ENCODE peak calls at places on chromosomes 3 and 15, in six cellular contexts. J is AG09309, D is coronary artery, T is lower leg skin, B is IMR-90, I is cardiac fibroblast. H is an unnamed sample.

GRCh38 chr3:36635731-36636130 is 128.6 kb downstream of the DCLK3 start:
- DNase-seq in B (peak), D (no peak), T (no peak), J (no peak), I (no peak), H (peak)

GRCh38 chr3:126923895-126924294 is 59.0 kb upstream of the PLXNA1 start:
- DNase-seq in D (no peak), T (no peak), B (no peak), J (no peak), I (no peak), H (no peak)

GRCh38 chr3:4898454-4899313 is 80.6 kb upstream of the BHLHE40 start:
- DNase-seq in T (no peak), J (no peak), B (peak), I (no peak), D (no peak), H (no peak)

GRCh38 chr15:49145651-49146609 is 9.5 kb downstream of the COPS2 start:
- DNase-seq in J (no peak), I (peak), T (no peak), D (no peak), B (peak), H (no peak)

GRCh38 chr3:175338775-175339535 is 479.8 kb downstream of the NAALADL2 start:
- DNase-seq in T (peak), J (peak), D (no peak), I (peak), B (peak), H (peak)

GRCh38 chr15:34318277-34319079 is 19.1 kb downstream of the SLC12A6 start:
- DNase-seq in T (peak), J (no peak), D (no peak), B (peak), I (peak), H (peak)

GRCh38 chr3:155963557-155963956 is 93.1 kb downstream of the GMPS start:
- DNase-seq in D (no peak), B (peak), I (peak), J (no peak), T (no peak), H (no peak)

GRCh38 chr3:158658889-158659288 is 13.6 kb downstream of the LXN start:
- DNase-seq in J (no peak), T (no peak), B (no peak), I (no peak), D (no peak), H (no peak)

GRCh38 chr3:82293867-82294266 is 532.4 kb upstream of the GBE1 start:
- DNase-seq in B (no peak), I (no peak), J (no peak), T (no peak), D (no peak), H (no peak)

GRCh38 chr3:14549256-14549931 is 9.3 kb upstream of the GRIP2 start:
- DNase-seq in J (no peak), I (peak), B (peak), D (no peak), T (no peak), H (no peak)
- TF ChIP-seq CTCF in J (peak), I (peak), B (peak), D (no peak), T (no peak), H (peak)

GRCh38 chr15:88256261-88257230 is at the start of gene NTRK3:
- DNase-seq in J (no peak), T (no peak), I (peak), B (no peak), D (no peak), H (no peak)

GRCh38 chr15:88257311-88257901 is 867 bp upstream of the NTRK3 start:
- DNase-seq in I (no peak), T (no peak), B (no peak), D (no peak), J (no peak), H (no peak)

GRCh38 chr15:88255496-88256171 is 905 bp downstream of the NTRK3 start:
- DNase-seq in J (no peak), I (peak), D (no peak), B (peak), T (no peak), H (no peak)

GRCh38 chr15:88255109-88255495 is 1.4 kb downstream of the NTRK3 start:
- DNase-seq in T (no peak), J (no peak), D (no peak), I (no peak), B (no peak), H (no peak)

GRCh38 chr15:88258021-88258641 is 1.6 kb upstream of the NTRK3 start:
- DNase-seq in J (no peak), B (no peak), I (no peak), D (peak), T (no peak), H (no peak)
- H3K4me3 ChIP-seq in J (no peak), B (no peak), I (no peak), D (peak), T (no peak), H (no peak)

GRCh38 chr3:189270248-189270832 is 98.6 kb downstream of the TPRG1 start:
- DNase-seq in T (peak), J (peak), I (peak), B (peak), D (peak), H (peak)

GRCh38 chr3:189275852-189276251 is 104.1 kb downstream of the TPRG1 start:
- DNase-seq in T (no peak), I (no peak), D (no peak), J (no peak), B (no peak), H (no peak)

GRCh38 chr3:189275182-189275581 is 103.4 kb downstream of the TPRG1 start:
- DNase-seq in D (no peak), B (no peak), I (no peak), J (no peak), T (no peak), H (no peak)

GRCh38 chr3:189273736-189274135 is 102.0 kb downstream of the TPRG1 start:
- DNase-seq in B (no peak), I (no peak), D (no peak), J (no peak), T (no peak), H (no peak)

GRCh38 chr3:189272500-189273119 is 100.8 kb downstream of the TPRG1 start:
- DNase-seq in B (no peak), J (no peak), I (peak), T (no peak), D (no peak), H (no peak)
- TF ChIP-seq CTCF in B (no peak), J (peak), I (peak), T (no peak), D (no peak), H (peak)

GRCh38 chr15:61831505-61831921 is 228.7 kb downstream of the VPS13C start:
- DNase-seq in D (no peak), T (no peak), J (no peak), B (no peak), I (no peak), H (no peak)
- H3K4me3 ChIP-seq in D (no peak), T (no peak), J (no peak), B (no peak), I (no peak), H (no peak)

DNA sequence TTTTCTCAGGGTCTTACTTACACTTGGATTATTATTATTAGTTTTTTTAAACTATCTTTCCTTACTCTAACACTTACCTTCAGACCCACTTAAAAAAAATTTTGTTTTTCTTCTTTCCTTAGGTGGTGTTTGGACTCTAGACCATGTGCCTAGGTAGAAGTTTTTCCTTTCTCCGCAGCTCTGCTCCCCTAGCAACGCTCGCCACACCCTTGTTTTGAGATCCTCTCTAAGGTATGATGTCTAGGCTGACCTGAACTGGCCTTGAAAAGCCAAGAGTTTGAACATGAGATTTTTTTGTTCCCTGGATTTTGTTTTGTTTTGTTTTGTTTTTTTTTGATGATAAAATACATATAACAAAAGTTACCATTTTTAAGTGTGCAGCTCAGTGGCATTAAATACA is 16.2 kb downstream of the ZNF592 start:
- DNase-seq in T (no peak), D (no peak), B (no peak), I (no peak), J (no peak), H (no peak)
- TF ChIP-seq CTCF in T (no peak), D (no peak), B (no peak), I (no peak), J (no peak), H (no peak)

GRCh38 chr15:52078197-52078875 is 34.2 kb downstream of the BCL2L10 start:
- DNase-seq in B (no peak), D (no peak), J (no peak), T (no peak), I (no peak), H (no peak)

GRCh38 chr15:52078876-52079700 is 33.5 kb downstream of the BCL2L10 start:
- DNase-seq in T (peak), J (no peak), D (no peak), I (peak), B (peak), H (no peak)

GRCh38 chr15:52080993-52081392 is 31.6 kb downstream of the BCL2L10 start:
- DNase-seq in I (no peak), D (no peak), B (no peak), T (no peak), J (no peak), H (no peak)

GRCh38 chr15:52080031-52080430 is 32.5 kb downstream of the BCL2L10 start:
- DNase-seq in D (no peak), B (no peak), I (peak), J (no peak), T (no peak), H (no peak)

GRCh38 chr15:52076889-52077781 is 35.4 kb downstream of the BCL2L10 start:
- DNase-seq in J (no peak), B (peak), D (no peak), T (no peak), I (peak), H (peak)
- H3K4me3 ChIP-seq in J (no peak), B (no peak), D (no peak), T (no peak), I (no peak), H (no peak)